ENCODE peak calls at places on chromosomes 1 and 21, in five cellular contexts. N is K562, J is A549, I is H1, L is HepG2. Y is an unnamed sample.

GRCh38 chr1:19466112-19466561 is 19.2 kb downstream of the CAPZB start:
- DNase-seq in L (no peak), N (no peak), J (no peak), I (no peak), Y (no peak)

GRCh38 chr1:34113887-34114286 is 51.1 kb downstream of the CSMD2 start:
- DNase-seq in I (no peak), L (peak; percentile 10), N (peak; percentile 15), J (peak; percentile 9), Y (no peak)

GRCh38 chr1:69991644-69992043 is 213.7 kb downstream of the LRRC40 start:
- DNase-seq in N (no peak), L (no peak), J (no peak), I (no peak), Y (peak; percentile 43)

GRCh38 chr21:46173573-46173972 is 10.7 kb downstream of the SPATC1L start:
- DNase-seq in I (no peak), J (no peak), N (peak; percentile 0), L (no peak), Y (no peak)

GRCh38 chr1:102002057-102002456 is 5.3 kb upstream of the OLFM3 start:
- DNase-seq in L (no peak), N (no peak), J (no peak), I (no peak), Y (no peak)

GRCh38 chr1:204611036-204611435 is 74.5 kb downstream of the LRRN2 start:
- DNase-seq in L (no peak), J (no peak), I (no peak), N (no peak), Y (no peak)

GRCh38 chr1:151372411-151372934 is at the start of gene SELENBP1:
- DNase-seq in I (peak; percentile 19), N (peak; percentile 84), J (peak; percentile 68), L (peak; percentile 81), Y (peak; percentile 71)

GRCh38 chr1:222346955-222347354 is 200.9 kb downstream of the HHIPL2 start:
- DNase-seq in L (no peak), J (no peak), N (no peak), I (no peak), Y (no peak)

GRCh38 chr1:248890549-248891498 is 15.2 kb upstream of the PGBD2 start:
- DNase-seq in I (no peak), L (no peak), N (peak; percentile 48), J (no peak), Y (peak; percentile 24)

GRCh38 chr1:63877816-63878215 is 104.0 kb downstream of the ROR1 start:
- DNase-seq in I (no peak), N (no peak), L (no peak), J (no peak), Y (peak; percentile 75)

GRCh38 chr1:36253463-36253862 is 29.2 kb downstream of the THRAP3 start:
- DNase-seq in L (no peak), I (no peak), N (no peak), J (no peak), Y (peak; percentile 50)

GRCh38 chr1:230950404-230950803 is 28.3 kb downstream of the TTC13 start:
- DNase-seq in N (no peak), L (no peak), J (no peak), I (no peak), Y (no peak)

GRCh38 chr1:87113313-87113712 is 198.9 kb downstream of the HS2ST1 start:
- DNase-seq in I (no peak), J (no peak), L (no peak), N (no peak), Y (peak; percentile 85)

GRCh38 chr1:24481098-24481497 is 21.5 kb upstream of the RCAN3 start:
- DNase-seq in L (no peak), I (no peak), J (no peak), N (peak; percentile 36), Y (no peak)

GRCh38 chr1:201756411-201756810 is 72.5 kb upstream of the IPO9 start:
- DNase-seq in J (no peak), L (no peak), N (no peak), I (no peak), Y (peak; percentile 80)

GRCh38 chr1:97610748-97611147 is 310.1 kb downstream of the DPYD start:
- DNase-seq in L (no peak), N (no peak), I (no peak), J (no peak), Y (no peak)

GRCh38 chr1:172931846-172932245 is 118.9 kb downstream of the TNFSF18 start:
- DNase-seq in N (no peak), I (no peak), L (no peak), J (no peak), Y (no peak)

DNA sequence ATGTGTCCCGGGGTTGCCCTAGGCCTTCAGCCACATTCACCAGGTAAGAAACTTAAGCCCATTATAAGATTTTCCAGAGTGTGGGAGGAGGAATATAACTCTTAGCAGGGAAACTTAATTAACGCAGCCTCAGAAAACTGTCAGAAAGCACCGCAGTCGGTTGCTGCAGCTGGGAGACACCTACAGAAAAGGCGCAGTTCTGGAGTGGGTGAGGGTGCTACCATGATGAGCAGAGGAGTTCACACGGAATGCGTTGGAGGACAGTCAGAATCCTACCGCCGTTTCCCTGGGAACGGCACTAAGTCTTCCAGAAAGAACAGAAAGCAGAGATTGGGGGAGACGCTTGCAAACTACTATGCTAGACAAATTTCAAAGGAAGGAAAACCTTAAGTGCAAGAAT is 6.4 kb downstream of the ACTN2 start:
- DNase-seq in I (no peak), L (no peak), N (no peak), J (no peak), Y (no peak)
- TF ChIP-seq MAFK in I (no peak), L (no peak), N (no peak), J (no peak), Y (no peak)

GRCh38 chr1:153985341-153985912 is 712 bp downstream of the RAB13 start:
- DNase-seq in J (no peak), I (no peak), N (peak; percentile 80), L (no peak), Y (peak; percentile 88)
- TF ChIP-seq MAFK in J (no peak), I (no peak), N (no peak), L (no peak), Y (no peak)

DNA sequence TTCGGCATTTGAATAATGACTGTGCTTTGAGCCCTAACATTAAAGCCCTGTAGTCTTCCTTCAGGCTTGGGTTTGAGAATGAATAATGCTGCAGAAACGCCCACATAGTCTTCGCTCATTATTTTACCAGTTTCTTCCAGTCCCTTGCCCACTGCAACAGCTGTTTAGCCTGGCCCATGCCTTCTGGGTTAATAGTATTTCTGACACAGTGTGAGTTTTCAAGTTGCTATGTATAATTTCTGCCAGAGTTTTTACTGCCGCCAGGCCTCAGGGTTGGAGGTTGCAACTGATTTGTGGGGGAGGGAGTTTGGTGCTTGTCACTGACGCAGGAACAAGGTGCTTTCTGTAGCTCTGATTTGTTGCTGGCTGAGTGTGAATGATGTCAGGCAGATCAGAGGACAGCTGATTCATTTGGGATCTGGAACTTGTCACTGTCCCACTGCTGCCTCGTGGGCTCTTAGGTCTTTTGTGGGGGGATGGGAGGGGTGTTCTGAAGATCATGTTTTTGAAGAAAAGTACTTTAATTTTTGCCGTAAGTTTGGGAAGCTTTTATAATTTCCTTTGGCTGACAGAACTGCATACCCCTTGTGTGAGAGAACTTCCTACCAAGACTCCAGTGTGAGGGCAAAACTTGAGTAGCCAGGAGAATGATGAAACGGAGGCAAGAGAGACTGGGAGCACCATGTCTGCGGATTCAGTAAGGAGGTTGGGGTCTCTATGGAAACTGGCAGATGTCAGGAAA is 109.9 kb downstream of the MAST2 start:
- DNase-seq in J (no peak), N (peak; percentile 46), I (no peak), L (no peak), Y (peak; percentile 96)
- TF ChIP-seq MAFK in J (no peak), N (no peak), I (no peak), L (no peak), Y (no peak)

GRCh38 chr1:7401814-7402547 is 369.1 kb upstream of the VAMP3 start:
- DNase-seq in N (peak; percentile 7), J (peak; percentile 98), I (no peak), L (peak; percentile 41), Y (peak; percentile 100)
- TF ChIP-seq MAFK in N (no peak), J (no peak), I (no peak), L (no peak), Y (no peak)

GRCh38 chr1:226474041-226474440 is 66.1 kb upstream of the PARP1 start:
- DNase-seq in L (no peak), N (no peak), J (no peak), I (no peak), Y (no peak)

GRCh38 chr1:226476657-226477319 is 68.9 kb upstream of the PARP1 start:
- DNase-seq in J (peak; percentile 13), N (peak; percentile 25), I (no peak), L (no peak), Y (peak; percentile 6)

GRCh38 chr1:226474443-226475111 is 66.7 kb upstream of the PARP1 start:
- DNase-seq in J (no peak), N (no peak), I (no peak), L (no peak), Y (no peak)

GRCh38 chr1:226476066-226476465 is 68.2 kb upstream of the PARP1 start:
- DNase-seq in J (no peak), N (no peak), L (no peak), I (no peak), Y (no peak)

GRCh38 chr1:226475112-226475511 is 67.2 kb upstream of the PARP1 start:
- DNase-seq in J (no peak), L (no peak), I (no peak), N (no peak), Y (no peak)
- TF ChIP-seq MAFK in J (no peak), L (no peak), I (no peak), N (no peak), Y (no peak)

DNA sequence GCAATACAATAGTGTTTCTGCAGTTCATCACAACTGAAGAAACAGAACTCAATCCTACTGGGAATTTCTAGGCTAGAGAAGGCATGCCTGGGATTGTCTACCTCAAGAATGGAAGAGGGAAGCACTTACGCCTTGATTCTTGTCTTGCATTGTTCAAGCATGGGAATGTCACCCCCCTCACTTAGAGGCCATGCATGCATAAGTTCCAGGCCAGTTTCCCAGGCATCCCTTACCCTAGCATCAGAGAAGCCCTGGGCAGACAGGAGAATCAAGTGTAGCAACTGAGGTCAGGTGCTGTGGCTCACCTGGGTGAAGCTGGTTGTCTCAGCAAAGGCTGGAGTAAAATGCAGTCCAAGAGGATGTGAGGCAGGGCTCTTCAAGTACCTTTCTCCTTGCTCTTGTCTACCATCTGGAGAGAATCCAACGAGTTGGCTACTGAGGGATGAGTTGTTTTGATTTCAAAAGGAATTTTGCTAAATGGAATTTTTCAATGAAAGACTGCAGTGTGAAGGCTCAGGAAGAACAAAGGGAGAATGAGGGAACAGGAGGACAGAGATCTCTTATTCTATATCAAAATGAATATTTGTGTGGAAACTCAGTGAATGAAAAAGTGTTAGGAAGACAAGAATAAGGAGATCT is 174.3 kb downstream of the NEK7 start:
- DNase-seq in I (no peak), J (no peak), N (no peak), L (no peak), Y (peak; percentile 29)
- TF ChIP-seq MAFK in I (no peak), J (no peak), N (no peak), L (no peak), Y (no peak)

DNA sequence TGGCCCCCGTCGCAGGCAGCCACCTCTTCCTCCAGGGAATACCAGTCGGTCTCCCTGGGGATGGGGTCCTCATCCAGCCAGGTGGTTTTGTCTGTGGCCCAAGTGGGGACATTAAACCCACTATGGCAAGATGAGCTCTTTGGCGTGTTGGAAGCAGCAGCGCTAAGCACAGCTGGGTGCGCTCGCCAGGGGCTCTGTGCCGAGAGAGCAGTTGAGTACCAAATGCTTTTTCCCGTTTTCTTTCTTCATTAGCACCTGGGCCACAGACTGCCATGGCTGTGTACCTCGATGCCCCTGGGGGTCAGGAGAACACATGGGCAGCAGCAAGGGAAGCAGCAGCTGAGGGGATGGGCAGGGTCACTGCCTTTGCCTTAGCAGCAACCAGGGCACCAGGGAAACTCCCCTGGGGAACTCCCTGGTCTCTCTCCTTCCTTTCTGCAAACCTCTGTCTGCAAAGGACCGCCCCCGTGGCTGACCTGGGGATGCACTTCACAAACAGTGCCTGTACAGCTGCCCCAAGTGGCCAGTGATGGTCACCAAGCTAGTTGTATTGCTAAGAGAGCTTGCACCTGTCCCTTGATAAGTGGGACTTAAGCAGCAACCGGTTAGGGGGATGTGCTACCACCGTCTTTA is 31.1 kb downstream of the EDARADD start:
- DNase-seq in I (no peak), L (peak; percentile 46), N (peak; percentile 38), J (peak; percentile 46), Y (no peak)
- TF ChIP-seq MAFK in I (no peak), L (no peak), N (no peak), J (no peak), Y (no peak)